ENCODE peak calls at places on chromosomes 13 and 19, in six cellular contexts. One of them, this sample, is unnamed. For H3K4me1, the result is how much of the 10 kb centered on the place peaks cover.

GRCh38 chr19:4748589-4748988 is 24.9 kb upstream of the DPP9 start:
- DNase-seq in ovary: no peak
- DNase-seq in A549: no peak
- DNase-seq in tibial nerve: no peak
- DNase-seq in suprapubic skin: no peak
- DNase-seq in K562: no peak
- DNase-seq in this sample: no peak

GRCh38 chr19:485583-486236 is 10.6 kb upstream of the MADCAM1 start:
- DNase-seq in ovary: no peak
- DNase-seq in A549: no peak
- DNase-seq in tibial nerve: peak
- DNase-seq in suprapubic skin: no peak
- DNase-seq in K562: no peak
- DNase-seq in this sample: no peak

GRCh38 chr13:95087746-95088305 is 213.4 kb downstream of the ABCC4 start:
- DNase-seq in ovary: no peak
- DNase-seq in A549: no peak
- DNase-seq in tibial nerve: no peak
- DNase-seq in suprapubic skin: no peak
- DNase-seq in K562: no peak
- DNase-seq in this sample: no peak

GRCh38 chr13:46736568-46736967 is 60.4 kb downstream of the ESD start:
- DNase-seq in ovary: no peak
- DNase-seq in A549: no peak
- DNase-seq in tibial nerve: no peak
- DNase-seq in suprapubic skin: no peak
- DNase-seq in K562: no peak
- DNase-seq in this sample: no peak

GRCh38 chr13:22454586-22454985 is 726.2 kb upstream of the SGCG start:
- DNase-seq in ovary: no peak
- DNase-seq in A549: no peak
- DNase-seq in tibial nerve: no peak
- DNase-seq in suprapubic skin: no peak
- DNase-seq in K562: no peak
- DNase-seq in this sample: no peak

GRCh38 chr13:91185294-91185863 is 162.1 kb upstream of the MIR17HG start:
- DNase-seq in ovary: no peak
- DNase-seq in A549: no peak
- DNase-seq in tibial nerve: no peak
- DNase-seq in suprapubic skin: no peak
- DNase-seq in K562: no peak
- DNase-seq in this sample: no peak

GRCh38 chr19:2394054-2394668 is 33.2 kb downstream of the TIMM13 start:
- DNase-seq in ovary: no peak
- DNase-seq in A549: no peak
- DNase-seq in tibial nerve: peak
- DNase-seq in suprapubic skin: no peak
- DNase-seq in K562: no peak
- DNase-seq in this sample: no peak

GRCh38 chr19:4722671-4723464 is 774 bp downstream of the DPP9 start:
- DNase-seq in ovary: peak
- DNase-seq in A549: no peak
- DNase-seq in tibial nerve: no peak
- DNase-seq in suprapubic skin: no peak
- DNase-seq in K562: no peak
- DNase-seq in this sample: peak

GRCh38 chr13:57946361-57946760 is 314.8 kb downstream of the PCDH17 start:
- DNase-seq in ovary: no peak
- DNase-seq in A549: no peak
- DNase-seq in tibial nerve: no peak
- DNase-seq in suprapubic skin: no peak
- DNase-seq in K562: no peak
- DNase-seq in this sample: no peak

GRCh38 chr13:77001540-77001939 is 9.7 kb downstream of the CLN5 start:
- DNase-seq in ovary: no peak
- DNase-seq in A549: no peak
- DNase-seq in tibial nerve: no peak
- DNase-seq in suprapubic skin: no peak
- DNase-seq in K562: no peak
- DNase-seq in this sample: no peak

GRCh38 chr13:81773263-81773662 is 1432.3 kb upstream of the SPRY2 start:
- DNase-seq in ovary: no peak
- DNase-seq in A549: no peak
- DNase-seq in tibial nerve: no peak
- DNase-seq in suprapubic skin: no peak
- DNase-seq in K562: no peak
- DNase-seq in this sample: no peak

GRCh38 chr19:35673121-35673804 is 6.9 kb downstream of the UPK1A start:
- DNase-seq in ovary: no peak
- DNase-seq in A549: peak
- DNase-seq in tibial nerve: no peak
- DNase-seq in suprapubic skin: no peak
- DNase-seq in K562: peak
- DNase-seq in this sample: peak

GRCh38 chr19:1035998-1036621 is 3.8 kb upstream of the ABCA7 start:
- DNase-seq in ovary: no peak
- DNase-seq in A549: no peak
- DNase-seq in tibial nerve: no peak
- DNase-seq in suprapubic skin: no peak
- DNase-seq in K562: no peak
- DNase-seq in this sample: no peak

GRCh38 chr13:91126806-91127205 is 220.7 kb upstream of the MIR17HG start:
- DNase-seq in ovary: no peak
- DNase-seq in A549: no peak
- DNase-seq in tibial nerve: no peak
- DNase-seq in suprapubic skin: no peak
- DNase-seq in K562: no peak
- DNase-seq in this sample: no peak

GRCh38 chr13:80906860-80907259 is 565.9 kb upstream of the SPRY2 start:
- DNase-seq in ovary: no peak
- DNase-seq in A549: no peak
- DNase-seq in tibial nerve: no peak
- DNase-seq in suprapubic skin: no peak
- DNase-seq in K562: no peak
- DNase-seq in this sample: no peak

GRCh38 chr13:67230774-67231480 is 791 bp upstream of the PCDH9 start:
- DNase-seq in ovary: peak
- DNase-seq in A549: peak
- DNase-seq in tibial nerve: peak
- DNase-seq in suprapubic skin: peak
- DNase-seq in K562: peak
- DNase-seq in this sample: peak

GRCh38 chr13:45136741-45137500 is 16.6 kb downstream of the GTF2F2 start:
- DNase-seq in ovary: no peak
- DNase-seq in A549: no peak
- DNase-seq in tibial nerve: no peak
- DNase-seq in suprapubic skin: no peak
- DNase-seq in K562: no peak
- DNase-seq in this sample: no peak

GRCh38 chr13:46962286-46962941 is 65.6 kb upstream of the HTR2A start:
- DNase-seq in ovary: no peak
- DNase-seq in A549: no peak
- DNase-seq in tibial nerve: no peak
- DNase-seq in suprapubic skin: no peak
- DNase-seq in K562: no peak
- DNase-seq in this sample: no peak

GRCh38 chr19:1540353-1540925 is 16.6 kb downstream of the PLK5 start:
- DNase-seq in ovary: peak
- DNase-seq in A549: no peak
- DNase-seq in tibial nerve: peak
- DNase-seq in suprapubic skin: no peak
- DNase-seq in K562: no peak
- DNase-seq in this sample: no peak

GRCh38 chr19:43777163-43777700 is 3.5 kb downstream of the KCNN4 start:
- DNase-seq in ovary: no peak
- DNase-seq in A549: peak
- DNase-seq in tibial nerve: no peak
- DNase-seq in suprapubic skin: no peak
- DNase-seq in K562: no peak
- DNase-seq in this sample: no peak

GRCh38 chr19:31392514-31392913 is 43.3 kb upstream of the TSHZ3 start:
- DNase-seq in ovary: no peak
- DNase-seq in A549: no peak
- DNase-seq in tibial nerve: no peak
- DNase-seq in suprapubic skin: no peak
- DNase-seq in K562: no peak
- DNase-seq in this sample: no peak

GRCh38 chr13:111486331-111486730 is 165.9 kb downstream of the TEX29 start:
- DNase-seq in ovary: no peak
- DNase-seq in A549: no peak
- DNase-seq in tibial nerve: no peak
- DNase-seq in suprapubic skin: peak
- DNase-seq in K562: no peak
- DNase-seq in this sample: no peak

GRCh38 chr13:110228936-110229904 is 77.7 kb downstream of the COL4A1 start:
- DNase-seq in ovary: no peak
- DNase-seq in A549: no peak
- DNase-seq in tibial nerve: no peak
- DNase-seq in suprapubic skin: no peak
- DNase-seq in K562: no peak
- DNase-seq in this sample: no peak

GRCh38 chr13:103101902-103102301 is 35.7 kb upstream of the SLC10A2 start:
- DNase-seq in ovary: no peak
- DNase-seq in A549: no peak
- DNase-seq in tibial nerve: no peak
- DNase-seq in suprapubic skin: no peak
- DNase-seq in K562: no peak
- DNase-seq in this sample: no peak

GRCh38 chr19:33800012-33800680 is 3.5 kb downstream of the KCTD15 start:
- DNase-seq in ovary: no peak
- DNase-seq in A549: no peak
- DNase-seq in tibial nerve: no peak
- DNase-seq in suprapubic skin: no peak
- DNase-seq in K562: no peak
- DNase-seq in this sample: no peak
- H3K4me1 ChIP-seq in ovary: under half
- H3K4me1 ChIP-seq in A549: half or more
- H3K4me1 ChIP-seq in tibial nerve: under half
- H3K4me1 ChIP-seq in suprapubic skin: under half
- H3K4me1 ChIP-seq in K562: under half
- H3K4me1 ChIP-seq in this sample: under half

GRCh38 chr19:5973376-5973775 is 4.6 kb downstream of the RANBP3 start:
- DNase-seq in ovary: no peak
- DNase-seq in A549: no peak
- DNase-seq in tibial nerve: no peak
- DNase-seq in suprapubic skin: no peak
- DNase-seq in K562: no peak
- DNase-seq in this sample: no peak

GRCh38 chr19:5973867-5974635 is 3.9 kb downstream of the RANBP3 start:
- DNase-seq in ovary: no peak
- DNase-seq in A549: no peak
- DNase-seq in tibial nerve: no peak
- DNase-seq in suprapubic skin: no peak
- DNase-seq in K562: no peak
- DNase-seq in this sample: no peak

GRCh38 chr19:5976768-5977167 is 1.2 kb downstream of the RANBP3 start:
- DNase-seq in ovary: no peak
- DNase-seq in A549: no peak
- DNase-seq in tibial nerve: no peak
- DNase-seq in suprapubic skin: no peak
- DNase-seq in K562: no peak
- DNase-seq in this sample: no peak

GRCh38 chr19:5975388-5975728 is 2.6 kb downstream of the RANBP3 start:
- DNase-seq in ovary: no peak
- DNase-seq in A549: no peak
- DNase-seq in tibial nerve: no peak
- DNase-seq in suprapubic skin: no peak
- DNase-seq in K562: no peak
- DNase-seq in this sample: no peak

GRCh38 chr19:5974721-5975387 is 3.1 kb downstream of the RANBP3 start:
- DNase-seq in ovary: no peak
- DNase-seq in A549: no peak
- DNase-seq in tibial nerve: no peak
- DNase-seq in suprapubic skin: no peak
- DNase-seq in K562: no peak
- DNase-seq in this sample: no peak
- TF ChIP-seq EP300 in ovary: no peak
- TF ChIP-seq EP300 in A549: no peak
- TF ChIP-seq EP300 in tibial nerve: no peak
- TF ChIP-seq EP300 in suprapubic skin: no peak
- TF ChIP-seq EP300 in K562: no peak
- TF ChIP-seq EP300 in this sample: no peak

DNA sequence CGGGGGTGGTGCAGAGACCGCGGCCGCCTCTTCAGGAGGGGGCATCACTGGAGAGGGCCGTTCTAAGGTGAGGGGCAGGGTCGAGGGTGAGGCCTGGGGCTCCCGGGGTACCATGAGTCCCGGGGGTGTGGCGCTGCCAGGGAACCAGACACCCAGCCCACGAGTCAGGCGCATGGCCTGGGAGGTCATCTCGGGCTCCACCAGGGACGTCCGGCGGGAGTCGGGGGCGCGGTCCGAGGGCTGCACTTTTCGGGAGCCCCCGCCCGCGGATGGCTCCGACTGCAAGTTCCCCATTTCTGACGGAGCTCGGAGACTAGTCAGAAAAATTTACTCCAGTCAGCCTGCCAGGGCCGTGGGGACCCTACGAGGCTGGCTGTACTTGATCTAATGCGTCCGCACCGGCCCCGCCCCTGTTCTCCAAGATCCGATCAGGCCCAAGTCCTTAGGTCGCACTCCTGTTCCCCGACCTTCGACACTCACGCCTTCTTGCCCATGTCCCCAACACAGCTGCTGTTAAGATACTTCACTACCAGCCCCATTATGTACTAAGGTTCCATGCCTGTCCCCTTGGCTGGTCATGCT is 775 bp downstream of the GGN start:
- DNase-seq in ovary: no peak
- DNase-seq in A549: no peak
- DNase-seq in tibial nerve: peak
- DNase-seq in suprapubic skin: peak
- DNase-seq in K562: peak
- DNase-seq in this sample: no peak
- H3K27ac ChIP-seq in ovary: no peak
- H3K27ac ChIP-seq in A549: no peak
- H3K27ac ChIP-seq in tibial nerve: peak
- H3K27ac ChIP-seq in suprapubic skin: peak
- H3K27ac ChIP-seq in K562: peak
- H3K27ac ChIP-seq in this sample: peak

GRCh38 chr19:45100797-45101196 is 7.8 kb downstream of the PPP1R37 start:
- DNase-seq in ovary: no peak
- DNase-seq in A549: no peak
- DNase-seq in tibial nerve: no peak
- DNase-seq in suprapubic skin: no peak
- DNase-seq in K562: no peak
- DNase-seq in this sample: no peak

GRCh38 chr19:45098521-45099464 is 5.8 kb downstream of the PPP1R37 start:
- DNase-seq in ovary: peak
- DNase-seq in A549: no peak
- DNase-seq in tibial nerve: no peak
- DNase-seq in suprapubic skin: no peak
- DNase-seq in K562: no peak
- DNase-seq in this sample: peak

GRCh38 chr19:45099465-45100201 is 6.7 kb downstream of the PPP1R37 start:
- DNase-seq in ovary: no peak
- DNase-seq in A549: no peak
- DNase-seq in tibial nerve: no peak
- DNase-seq in suprapubic skin: no peak
- DNase-seq in K562: no peak
- DNase-seq in this sample: peak

GRCh38 chr19:45101796-45102195 is 8.8 kb downstream of the PPP1R37 start:
- DNase-seq in ovary: no peak
- DNase-seq in A549: no peak
- DNase-seq in tibial nerve: no peak
- DNase-seq in suprapubic skin: no peak
- DNase-seq in K562: no peak
- DNase-seq in this sample: no peak

GRCh38 chr19:45100202-45100600 is 7.2 kb downstream of the PPP1R37 start:
- DNase-seq in ovary: no peak
- DNase-seq in A549: no peak
- DNase-seq in tibial nerve: no peak
- DNase-seq in suprapubic skin: no peak
- DNase-seq in K562: no peak
- DNase-seq in this sample: no peak
- H3K4me1 ChIP-seq in ovary: under half
- H3K4me1 ChIP-seq in A549: half or more
- H3K4me1 ChIP-seq in tibial nerve: under half
- H3K4me1 ChIP-seq in suprapubic skin: half or more
- H3K4me1 ChIP-seq in K562: half or more
- H3K4me1 ChIP-seq in this sample: half or more